ENCODE peak calls at places on chromosomes 6 and 20, in four cellular contexts. A is PC-3, Z is endothelial cell of umbilical vein, C is fibroblast of the aortic adventitia. U is an unnamed sample.

GRCh38 chr6:45783716-45784115 is 231.9 kb downstream of the CLIC5 start:
- DNase-seq in A (no peak), Z (no peak), C (no peak), U (no peak)

GRCh38 chr6:135935951-135936601 is 84.6 kb downstream of the PDE7B start:
- DNase-seq in A (peak), Z (no peak), C (peak), U (no peak)

GRCh38 chr6:47134476-47135189 is 92.5 kb upstream of the ADGRF1 start:
- DNase-seq in A (peak), Z (peak), C (peak), U (peak)

GRCh38 chr6:24909281-24910216 is 26.2 kb downstream of the RIPOR2 start:
- DNase-seq in A (no peak), Z (no peak), C (no peak), U (no peak)

GRCh38 chr6:89826029-89826528 is 3.6 kb upstream of the CASP8AP2 start:
- DNase-seq in A (no peak), Z (no peak), C (peak), U (no peak)

GRCh38 chr6:158807515-158808441 is 11.4 kb downstream of the EZR start:
- DNase-seq in A (no peak), Z (no peak), C (no peak), U (no peak)

GRCh38 chr6:63066053-63066704 is 145.1 kb upstream of the FKBP1C start:
- DNase-seq in A (peak), Z (no peak), C (no peak), U (no peak)

GRCh38 chr6:151808331-151809241 is 1.1 kb downstream of the ESR1 start:
- DNase-seq in A (no peak), Z (no peak), C (no peak), U (no peak)

GRCh38 chr20:25336561-25337422 is 53.8 kb downstream of the ABHD12 start:
- DNase-seq in A (peak), Z (no peak), C (peak), U (no peak)

GRCh38 chr6:34248198-34248726 is 544 bp downstream of the SMIM29 start:
- DNase-seq in A (peak), Z (peak), C (peak), U (no peak)

GRCh38 chr6:131199568-131200272 is 64.5 kb downstream of the AKAP7 start:
- DNase-seq in A (peak), Z (peak), C (peak), U (no peak)

DNA sequence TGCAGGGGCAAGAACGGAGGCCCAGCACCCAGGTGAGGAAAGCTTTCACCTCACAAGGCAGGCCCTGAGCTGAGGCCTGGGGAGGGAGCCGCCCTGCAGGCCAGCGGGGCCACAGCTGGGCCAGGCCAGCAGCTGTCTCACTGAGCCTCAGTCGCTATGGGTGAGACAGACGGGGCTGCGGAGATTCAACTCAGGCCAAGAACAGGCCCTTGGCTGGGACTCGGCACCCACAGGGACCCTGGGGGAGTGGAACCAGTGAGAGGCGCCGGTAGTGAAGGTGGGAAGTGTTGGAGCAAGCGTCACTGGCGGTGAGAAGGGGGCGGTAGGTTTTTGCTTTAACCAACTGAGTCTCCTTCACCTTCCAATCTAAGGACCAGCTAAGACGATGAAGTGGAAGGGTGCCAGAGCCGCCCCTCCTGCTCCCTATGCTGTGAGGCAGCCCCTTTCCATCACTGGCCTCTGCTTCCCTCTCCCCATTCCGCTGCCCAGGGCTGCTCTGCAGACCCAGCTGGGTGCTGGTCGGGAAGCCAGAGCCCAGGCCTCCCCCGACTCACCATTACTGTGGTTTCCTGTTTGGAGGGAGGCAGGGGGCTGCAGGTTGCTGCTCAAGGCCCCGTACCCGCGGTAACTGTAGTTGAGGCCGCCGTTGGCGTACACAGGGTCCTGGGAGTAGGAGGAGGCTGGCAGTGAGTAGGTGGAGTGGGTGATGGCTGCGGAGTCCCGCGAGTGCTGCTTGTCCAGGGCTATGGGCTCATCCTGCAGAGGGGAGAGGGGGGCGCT is 93.7 kb downstream of the ASXL1 start:
- DNase-seq in A (no peak), Z (no peak), C (no peak), U (no peak)
- TF ChIP-seq CTCF in A (no peak), Z (no peak), C (no peak), U (no peak)

GRCh38 chr6:56036911-56037310 is 161.5 kb upstream of the BMP5 start:
- DNase-seq in A (no peak), Z (no peak), C (no peak), U (no peak)
- H3K4me3 ChIP-seq in A (no peak), Z (no peak), C (no peak), U (no peak)

GRCh38 chr20:33474097-33474846 is 15.6 kb upstream of the CBFA2T2 start:
- DNase-seq in A (no peak), Z (no peak), C (no peak), U (no peak)

GRCh38 chr20:33474963-33475362 is 14.9 kb upstream of the CBFA2T2 start:
- DNase-seq in A (no peak), Z (no peak), C (no peak), U (no peak)

GRCh38 chr20:33472868-33473267 is 17.0 kb upstream of the CBFA2T2 start:
- DNase-seq in A (no peak), Z (no peak), C (no peak), U (no peak)

GRCh38 chr20:33470457-33470856 is 19.4 kb upstream of the CBFA2T2 start:
- DNase-seq in A (no peak), Z (no peak), C (no peak), U (no peak)

DNA sequence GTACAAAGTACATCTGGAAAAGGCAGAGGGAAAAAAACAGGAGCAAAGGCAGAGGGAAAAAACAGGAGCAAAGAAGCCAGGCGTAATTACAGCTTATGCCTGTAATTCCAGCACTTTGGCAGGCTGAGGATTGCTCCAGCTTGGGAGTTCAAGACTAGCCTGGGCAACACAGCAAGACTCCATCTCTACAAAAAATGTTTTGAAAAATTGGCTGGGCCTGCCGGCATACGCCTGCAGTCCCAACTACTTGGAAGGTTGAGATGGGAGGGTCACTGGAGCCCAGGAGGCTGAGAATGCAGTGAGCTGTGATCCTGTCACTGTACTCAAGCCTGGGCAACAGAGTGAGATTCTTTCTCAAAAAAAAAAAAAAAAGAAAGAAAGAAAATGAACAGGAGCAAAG is 19.0 kb upstream of the CBFA2T2 start:
- DNase-seq in A (no peak), Z (no peak), C (no peak), U (no peak)
- TF ChIP-seq CTCF in A (no peak), Z (no peak), C (no peak), U (no peak)

DNA sequence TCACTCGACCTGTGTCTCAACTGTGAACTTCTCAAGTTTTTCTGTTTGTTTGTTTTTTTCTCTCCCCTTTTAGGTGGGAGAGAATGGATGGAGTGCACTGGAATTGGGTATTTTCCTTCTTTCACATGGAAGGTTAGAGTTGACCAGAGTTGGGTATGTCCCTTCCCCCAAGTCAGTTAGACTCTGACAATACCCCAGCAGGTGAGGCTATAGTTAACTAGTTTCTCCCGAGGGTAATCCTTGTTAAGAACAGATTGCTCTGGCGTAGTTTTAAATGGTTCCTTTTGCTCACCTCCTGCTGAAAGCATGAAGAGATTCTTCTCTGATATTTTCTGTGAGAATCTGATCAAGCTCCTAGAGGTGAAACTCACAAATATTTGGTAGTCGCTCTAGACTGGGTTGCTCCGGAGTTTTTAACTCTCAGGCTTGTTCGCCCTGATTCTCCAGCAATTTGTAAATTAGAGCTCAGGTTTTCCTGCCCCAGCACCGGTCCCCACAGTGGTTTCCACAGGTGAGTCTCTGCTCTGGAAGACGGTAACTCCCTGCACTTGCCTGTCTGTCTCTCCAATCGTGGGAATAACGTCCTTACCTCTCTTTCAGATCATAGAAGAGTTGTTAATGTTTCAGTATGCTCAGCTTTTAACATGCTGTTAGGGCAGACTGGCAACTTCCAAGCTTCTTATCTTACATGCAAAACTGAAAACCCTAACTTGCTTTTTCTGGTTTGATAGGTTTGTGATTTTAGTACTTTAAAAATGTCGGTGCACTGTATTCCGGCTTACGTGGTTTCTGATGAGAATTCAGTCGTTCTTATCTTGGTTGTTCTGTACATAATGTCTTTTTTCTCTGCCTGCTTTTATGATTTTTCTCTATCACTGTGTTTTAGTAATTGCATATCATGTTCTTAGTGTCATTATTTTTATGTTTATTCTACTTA is 111.2 kb upstream of the HIVEP1 start:
- DNase-seq in A (no peak), Z (no peak), C (peak), U (no peak)
- H3K4me3 ChIP-seq in A (no peak), Z (no peak), C (no peak), U (no peak)

GRCh38 chr20:36830791-36831691 is 44.9 kb upstream of the TLDC2 start:
- DNase-seq in A (peak), Z (peak), C (peak), U (no peak)
- TF ChIP-seq CTCF in A (peak), Z (peak), C (peak), U (peak)

U was measured in AG04449.